ENCODE peak calls at places on chromosomes 13 and 19, in eight cellular contexts. W, K, M, G, I, E, O and P are unnamed samples.

GRCh38 chr19:18754501-18754900 is 36.6 kb downstream of the COMP start:
- DNase-seq in E (no peak), M (no peak), W (no peak), K (no peak), G (no peak), I (no peak), O (no peak), P (no peak)

GRCh38 chr19:32971012-32971595 is 654 bp downstream of the CEP89 start:
- DNase-seq in K (no peak), G (no peak), W (no peak), O (peak), M (no peak), I (no peak), E (no peak), P (no peak)

GRCh38 chr19:38162094-38162493 is 61.9 kb downstream of the DPF1 start:
- DNase-seq in O (no peak), M (no peak), W (no peak), I (no peak), K (no peak), E (no peak), G (no peak), P (no peak)

GRCh38 chr19:41997851-41998229 is 3.8 kb upstream of the ATP1A3 start:
- DNase-seq in O (no peak), E (no peak), K (peak), G (no peak), M (no peak), I (no peak), W (no peak), P (no peak)

GRCh38 chr13:33927315-33927714 is 109.4 kb downstream of the RFC3 start:
- DNase-seq in I (no peak), K (no peak), M (peak), E (no peak), O (peak), W (no peak), G (peak), P (no peak)

GRCh38 chr13:105193026-105193425 is 1342.4 kb downstream of the EFNB2 start:
- DNase-seq in O (no peak), I (no peak), M (no peak), G (no peak), K (no peak), E (no peak), W (no peak), P (no peak)

GRCh38 chr19:48390188-48391099 is 907 bp downstream of the KDELR1 start:
- DNase-seq in O (peak), G (peak), M (peak), K (peak), W (peak), I (peak), E (peak), P (peak)

GRCh38 chr19:45507864-45508680 is 793 bp downstream of the VASP start:
- DNase-seq in K (peak), W (no peak), I (peak), E (peak), O (no peak), M (no peak), G (no peak), P (peak)

GRCh38 chr13:39123578-39123977 is 85.3 kb downstream of the NHLRC3 start:
- DNase-seq in E (no peak), M (no peak), O (no peak), G (no peak), K (no peak), I (no peak), W (no peak), P (no peak)

GRCh38 chr13:50969691-50970090 is 60.1 kb downstream of the RNASEH2B start:
- DNase-seq in G (no peak), W (no peak), E (no peak), K (no peak), O (peak), M (no peak), I (no peak), P (peak)

GRCh38 chr19:38543807-38544568 is 73.8 kb downstream of the MAP4K1 start:
- DNase-seq in W (no peak), I (peak), M (peak), O (peak), E (peak), K (peak), G (peak), P (peak)

GRCh38 chr19:53463263-53463662 is 4.3 kb upstream of the ZNF813 start:
- DNase-seq in E (peak), G (no peak), K (peak), I (peak), M (peak), O (peak), W (no peak), P (peak)

GRCh38 chr19:40585677-40586422 is 9.2 kb downstream of the SHKBP1 start:
- DNase-seq in K (no peak), M (peak), O (peak), G (no peak), W (no peak), I (peak), E (no peak), P (no peak)

GRCh38 chr13:99981115-99982020 is at the start of gene ZIC2:
- DNase-seq in M (no peak), E (no peak), W (no peak), I (no peak), G (no peak), O (no peak), K (no peak), P (peak)

GRCh38 chr19:38736036-38736412 is 8.2 kb downstream of the CAPN12 start:
- DNase-seq in E (no peak), O (peak), M (no peak), W (no peak), K (peak), I (no peak), G (no peak), P (peak)

GRCh38 chr19:16940626-16941025 is 51.8 kb downstream of the F2RL3 start:
- DNase-seq in I (no peak), W (no peak), G (no peak), M (no peak), O (no peak), E (no peak), K (no peak), P (no peak)

GRCh38 chr13:45298206-45298505 is 42.8 kb downstream of the TPT1 start:
- DNase-seq in E (no peak), M (no peak), K (no peak), G (no peak), I (no peak), O (no peak), W (no peak), P (no peak)

GRCh38 chr19:29724102-29724641 is 9.1 kb upstream of the C19orf12 start:
- DNase-seq in W (no peak), K (no peak), I (peak), G (no peak), O (no peak), M (peak), E (no peak), P (no peak)

GRCh38 chr19:44992336-44993163 is 8.7 kb upstream of the RELB start:
- DNase-seq in W (no peak), E (no peak), G (no peak), I (no peak), M (no peak), K (no peak), O (no peak), P (no peak)

GRCh38 chr13:113756441-113757097 is 2.5 kb upstream of the TMEM255B start:
- DNase-seq in K (no peak), G (no peak), I (no peak), O (no peak), E (no peak), M (peak), W (no peak), P (no peak)

GRCh38 chr13:108929532-108929931 is 300.1 kb downstream of the MYO16 start:
- DNase-seq in E (no peak), I (no peak), G (no peak), K (no peak), M (no peak), O (peak), W (no peak), P (no peak)

GRCh38 chr13:29763426-29764180 is 86.8 kb downstream of the UBL3 start:
- DNase-seq in M (no peak), E (no peak), G (no peak), W (no peak), I (no peak), O (no peak), K (no peak), P (no peak)

GRCh38 chr19:16869331-16869972 is 19.3 kb upstream of the F2RL3 start:
- DNase-seq in G (no peak), O (no peak), K (no peak), I (no peak), E (no peak), W (no peak), M (no peak), P (no peak)

GRCh38 chr13:52345048-52345447 is 60.9 kb downstream of the THSD1 start:
- DNase-seq in M (peak), O (no peak), K (no peak), E (no peak), G (no peak), I (peak), W (no peak), P (no peak)

GRCh38 chr13:73268306-73268705 is 209.5 kb downstream of the KLF5 start:
- DNase-seq in O (peak), G (no peak), E (peak), M (peak), I (no peak), W (no peak), K (no peak), P (no peak)

GRCh38 chr19:45245334-45245787 is at the start of gene EXOC3L2:
- DNase-seq in W (no peak), G (no peak), I (no peak), M (no peak), O (no peak), K (no peak), E (no peak), P (no peak)

GRCh38 chr19:51168571-51169282 is 26.6 kb downstream of the SIGLEC7 start:
- DNase-seq in O (no peak), E (no peak), W (no peak), I (no peak), G (no peak), K (no peak), M (no peak), P (no peak)

GRCh38 chr19:51166846-51167490 is 24.9 kb downstream of the SIGLEC7 start:
- DNase-seq in I (no peak), W (no peak), O (no peak), G (peak), E (no peak), M (no peak), K (no peak), P (no peak)

DNA sequence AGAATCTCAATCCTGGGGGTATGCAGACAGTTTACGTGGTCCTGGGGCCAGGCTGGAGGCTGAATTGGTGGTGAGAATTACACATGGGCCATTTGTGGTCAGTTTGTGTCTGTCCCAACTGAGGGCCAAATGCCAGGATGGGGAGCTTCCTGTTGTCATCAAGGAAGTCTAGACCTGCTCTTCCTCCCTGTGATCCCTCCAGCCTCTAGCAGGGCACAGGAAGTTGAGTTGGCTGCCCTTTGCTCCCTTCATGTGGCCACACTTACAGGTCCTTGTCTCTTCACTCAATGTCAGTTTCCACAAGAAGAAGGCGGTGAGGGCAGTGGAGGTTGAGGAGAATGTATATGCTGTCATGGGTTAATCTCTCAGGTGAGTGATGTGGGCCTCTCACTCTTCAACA is 30.1 kb downstream of the SIGLEC7 start:
- DNase-seq in W (no peak), I (no peak), E (no peak), M (no peak), O (no peak), G (no peak), K (no peak), P (no peak)
- TF ChIP-seq CTCF in W (no peak), I (no peak), E (no peak), M (no peak), O (no peak), G (no peak), K (no peak), P (no peak)

GRCh38 chr13:102847272-102848234 is 1.7 kb downstream of the ERCC5 start:
- DNase-seq in K (peak), M (peak), W (no peak), E (no peak), O (peak), G (no peak), I (peak), P (no peak)
- H3K4me3 ChIP-seq in K (peak), M (peak), W (peak), E (peak), O (peak), G (peak), I (peak), P (peak)

GRCh38 chr13:77698211-77699058 is 948 bp downstream of the SLAIN1 start:
- DNase-seq in O (peak), I (peak), K (peak), G (no peak), W (no peak), M (no peak), E (peak), P (no peak)
- TF ChIP-seq CTCF in O (no peak), I (no peak), K (peak), G (no peak), W (no peak), M (no peak), E (no peak), P (no peak)

GRCh38 chr19:3138268-3138667 is 2.4 kb downstream of the GNA15 start:
- DNase-seq in M (no peak), W (no peak), K (no peak), G (no peak), I (no peak), O (no peak), E (no peak), P (no peak)
- H3K4me3 ChIP-seq in M (no peak), W (no peak), K (no peak), G (no peak), I (no peak), O (no peak), E (no peak), P (no peak)

GRCh38 chr13:26074706-26075105 is 22.9 kb upstream of the SHISA2 start:
- DNase-seq in K (no peak), E (no peak), I (no peak), M (peak), W (no peak), G (no peak), O (peak), P (peak)
- TF ChIP-seq CTCF in K (no peak), E (no peak), I (no peak), M (peak), W (no peak), G (no peak), O (no peak), P (peak)

GRCh38 chr19:36420961-36421748 is 2.7 kb upstream of the ZFP82 start:
- DNase-seq in E (peak), M (peak), O (peak), G (no peak), I (peak), K (no peak), W (no peak), P (no peak)

GRCh38 chr19:36418287-36419001 is at the start of gene ZFP82:
- DNase-seq in M (peak), W (peak), E (peak), K (peak), I (peak), O (peak), G (peak), P (peak)

GRCh38 chr19:36423925-36424324 is 5.5 kb upstream of the ZFP82 start:
- DNase-seq in W (no peak), O (no peak), K (no peak), G (no peak), E (no peak), I (no peak), M (no peak), P (no peak)

GRCh38 chr19:36417752-36418286 is 625 bp downstream of the ZFP82 start:
- DNase-seq in W (no peak), K (peak), E (no peak), I (no peak), G (no peak), O (no peak), M (no peak), P (no peak)

DNA sequence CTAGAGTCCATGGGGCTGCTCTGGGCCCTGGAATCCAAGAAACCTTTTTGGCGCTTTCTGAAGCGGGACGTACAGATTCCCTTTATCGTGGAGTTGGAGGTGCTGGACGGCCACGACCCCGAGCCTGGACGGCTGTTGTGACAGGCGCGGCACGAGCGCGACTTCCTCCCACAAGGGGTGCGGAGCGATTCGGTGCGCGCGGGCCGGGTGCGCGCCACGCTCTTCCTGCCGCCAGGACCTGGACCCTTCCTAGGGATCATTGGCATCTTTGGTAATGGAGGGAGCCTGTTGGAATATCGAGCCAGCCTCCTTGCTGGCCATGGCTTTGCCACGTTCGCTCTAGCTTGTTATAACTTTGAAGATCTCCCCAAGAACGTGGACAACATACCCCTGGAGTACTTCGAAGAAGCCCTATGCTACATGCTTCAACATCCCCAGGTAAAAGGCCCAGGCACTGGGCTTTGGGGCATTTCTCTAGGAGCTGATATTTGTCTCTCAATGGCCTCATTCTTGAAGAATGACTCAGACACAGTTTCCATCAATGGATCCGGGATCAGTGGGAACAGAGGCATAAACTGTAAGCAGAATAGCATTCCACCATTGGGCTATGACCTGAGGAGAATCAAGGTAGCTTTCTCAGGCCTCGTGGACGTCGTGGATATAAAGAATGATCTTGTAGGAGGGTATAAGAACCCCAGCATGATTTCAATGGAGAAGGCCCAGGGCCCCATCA is 3.5 kb upstream of the ZFP82 start:
- DNase-seq in W (no peak), K (no peak), O (no peak), M (no peak), G (no peak), E (no peak), I (no peak), P (no peak)
- H3K4me3 ChIP-seq in W (peak), K (no peak), O (peak), M (peak), G (peak), E (peak), I (peak), P (no peak)

GRCh38 chr13:21033224-21033855 is 28.0 kb downstream of the LATS2 start:
- DNase-seq in K (no peak), W (no peak), G (peak), O (peak), I (no peak), M (no peak), E (no peak), P (no peak)

GRCh38 chr13:21034602-21035190 is 26.7 kb downstream of the LATS2 start:
- DNase-seq in G (peak), W (no peak), M (no peak), E (no peak), I (peak), K (no peak), O (no peak), P (no peak)

GRCh38 chr13:21033866-21034601 is 27.4 kb downstream of the LATS2 start:
- DNase-seq in M (no peak), E (no peak), O (peak), W (no peak), K (no peak), G (peak), I (no peak), P (no peak)

GRCh38 chr13:21031594-21031993 is 29.8 kb downstream of the LATS2 start:
- DNase-seq in W (no peak), E (no peak), K (no peak), O (no peak), G (no peak), I (no peak), M (no peak), P (no peak)

GRCh38 chr13:21032656-21033055 is 28.7 kb downstream of the LATS2 start:
- DNase-seq in K (no peak), I (no peak), W (no peak), O (no peak), G (peak), E (no peak), M (no peak), P (no peak)
- TF ChIP-seq CTCF in K (no peak), I (no peak), W (no peak), O (no peak), G (no peak), E (no peak), M (no peak), P (no peak)

GRCh38 chr19:51356159-51356801 is 9.9 kb downstream of the ETFB start:
- DNase-seq in E (no peak), O (no peak), G (no peak), M (no peak), I (no peak), W (no peak), K (no peak), P (no peak)

GRCh38 chr19:51354103-51354741 is 12.0 kb downstream of the ETFB start:
- DNase-seq in I (no peak), K (no peak), O (no peak), M (no peak), W (no peak), G (no peak), E (no peak), P (peak)

GRCh38 chr19:51351266-51351990 is 9.5 kb upstream of the VSIG10L start:
- DNase-seq in E (no peak), I (no peak), W (no peak), O (no peak), M (no peak), K (no peak), G (no peak), P (no peak)

GRCh38 chr19:51354742-51355148 is 11.4 kb downstream of the ETFB start:
- DNase-seq in W (no peak), I (no peak), O (no peak), E (no peak), K (no peak), G (no peak), M (peak), P (peak)

DNA sequence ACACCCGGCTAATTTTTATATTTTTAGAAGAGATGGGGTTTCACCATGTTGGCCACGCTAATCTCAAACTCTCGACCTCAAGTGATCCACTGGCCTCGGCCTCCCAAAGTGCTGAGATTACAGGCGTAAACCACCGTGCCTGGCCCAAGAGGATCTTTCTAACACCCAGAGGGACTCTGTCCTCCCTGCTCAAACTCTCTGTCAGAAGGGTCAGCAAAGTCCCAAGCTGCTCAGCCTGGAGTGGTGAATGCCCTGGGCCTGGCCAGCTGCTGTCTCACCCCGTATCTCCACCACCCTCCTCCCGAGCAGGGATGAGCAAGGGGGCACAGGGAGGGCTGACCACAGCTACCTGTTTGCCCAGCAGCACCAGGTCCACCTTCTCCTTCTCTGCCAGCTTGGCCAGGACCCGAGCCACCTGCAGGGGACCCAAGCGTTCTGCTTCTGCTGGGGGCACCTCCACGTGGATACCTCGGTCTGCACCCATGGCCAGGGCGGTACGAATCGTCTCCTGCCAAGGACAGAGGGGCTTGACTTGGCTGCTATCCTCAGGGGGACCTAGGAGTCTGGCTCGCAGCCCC is 10.9 kb upstream of the VSIG10L start:
- DNase-seq in O (no peak), M (no peak), G (no peak), E (no peak), K (no peak), W (no peak), I (no peak), P (no peak)
- H3K4me3 ChIP-seq in O (no peak), M (no peak), G (no peak), E (no peak), K (no peak), W (no peak), I (no peak), P (no peak)

DNA sequence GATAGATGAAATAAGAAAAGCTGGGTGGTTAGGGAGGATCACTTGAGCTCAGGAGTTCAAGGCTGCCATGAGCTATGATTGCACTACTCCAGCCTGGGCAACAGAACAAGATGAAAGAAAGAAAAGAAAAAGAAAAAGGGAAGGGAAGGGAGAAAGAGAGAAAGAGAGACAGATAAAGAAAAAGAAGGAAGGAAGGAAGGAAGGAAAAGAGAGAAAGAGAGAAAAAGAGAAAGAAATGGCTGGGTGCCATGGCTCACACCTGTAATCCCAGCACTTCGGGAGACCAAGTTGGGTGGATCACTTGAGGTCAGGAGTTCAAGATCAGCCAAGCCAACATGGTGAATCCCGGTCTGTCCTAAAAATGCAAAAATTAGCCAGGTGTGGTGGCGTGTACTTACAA is 21.1 kb downstream of the TEX101 start:
- DNase-seq in I (no peak), O (no peak), G (no peak), E (no peak), M (no peak), W (no peak), K (no peak), P (no peak)
- TF ChIP-seq CTCF in I (no peak), O (no peak), G (no peak), E (no peak), M (no peak), W (no peak), K (no peak), P (no peak)